ENCODE peak calls at places on chromosomes 3 and 15, in five cellular contexts. B is T-helper 9 cell, P is NCI-H446 treated with DMSO at 0.1 percent for 48 hours, C is dorsolateral prefrontal cortex, L is left colon. I is an unnamed sample.

GRCh38 chr15:70023769-70024491 is 73.8 kb downstream of the TLE3 start:
- DNase-seq in C (no peak), B (no peak), L (no peak), P (no peak), I (peak)

GRCh38 chr15:67618312-67618711 is 75.8 kb downstream of the MAP2K5 start:
- DNase-seq in C (no peak), P (no peak), B (no peak), L (no peak), I (no peak)

GRCh38 chr3:111667621-111668239 is 72.6 kb upstream of the ZBED2 start:
- DNase-seq in C (no peak), P (no peak), L (peak), B (peak), I (no peak)

GRCh38 chr3:45055411-45056143 is 29.5 kb downstream of the CLEC3B start:
- DNase-seq in P (no peak), B (no peak), C (no peak), L (no peak), I (no peak)

GRCh38 chr15:53378096-53378620 is 381.3 kb downstream of the WDR72 start:
- DNase-seq in L (no peak), P (no peak), B (no peak), C (no peak), I (no peak)

GRCh38 chr3:44648564-44649229 is at the start of gene ZNF35:
- DNase-seq in B (no peak), P (peak), L (peak), C (peak), I (peak)

GRCh38 chr15:76935620-76936019 is 4.1 kb downstream of the RCN2 start:
- DNase-seq in C (no peak), L (no peak), B (no peak), P (no peak), I (no peak)

GRCh38 chr3:127629462-127630403 is 748 bp downstream of the PODXL2 start:
- DNase-seq in B (peak), C (peak), L (peak), P (no peak), I (no peak)

GRCh38 chr3:62139957-62140356 is 233.4 kb downstream of the FEZF2 start:
- DNase-seq in P (no peak), L (no peak), C (no peak), B (no peak), I (no peak)